ENCODE peak calls at places on chromosomes 6 and 20, in six cellular contexts. U is astrocyte of the cerebellum, J is cardiac muscle cell, X is IMR-90, Z is ovary, G is aorta. I is an unnamed sample.
A peak's percentile ranks its signal among the peaks of the same experiment; 100 is the strongest.

GRCh38 chr6:35238843-35239289 is 20.7 kb upstream of the ZNF76 start:
- DNase-seq in U (no peak), J (peak; percentile 93), X (no peak), Z (no peak), G (peak; percentile 87), I (peak; percentile 30)

GRCh38 chr20:23103284-23104018 is 17.3 kb upstream of the CD93 start:
- DNase-seq in U (no peak), J (peak; percentile 56), X (no peak), Z (no peak), G (no peak), I (no peak)

GRCh38 chr6:90286884-90287488 is 9.7 kb downstream of the BACH2 start:
- DNase-seq in U (no peak), J (peak; percentile 45), X (peak; percentile 20), Z (no peak), G (no peak), I (no peak)

GRCh38 chr20:46242390-46242789 is 65.9 kb downstream of the CDH22 start:
- DNase-seq in U (no peak), J (no peak), X (no peak), Z (no peak), G (no peak), I (no peak)

GRCh38 chr20:17928633-17929311 is 39.8 kb downstream of the SNX5 start:
- DNase-seq in U (no peak), J (no peak), X (no peak), Z (no peak), G (no peak), I (no peak)

GRCh38 chr6:123830110-123830509 is 26.4 kb downstream of the NKAIN2 start:
- DNase-seq in U (no peak), J (peak; percentile 0), X (no peak), Z (no peak), G (no peak), I (no peak)

GRCh38 chr6:67567842-67568241 is 1067.2 kb upstream of the ADGRB3 start:
- DNase-seq in U (no peak), J (no peak), X (no peak), Z (no peak), G (no peak), I (no peak)

GRCh38 chr6:81552644-81553043 is 199.8 kb downstream of the TENT5A start:
- DNase-seq in U (no peak), J (no peak), X (no peak), Z (no peak), G (no peak), I (no peak)

GRCh38 chr6:156111913-156112312 is 656.3 kb upstream of the NOX3 start:
- DNase-seq in U (no peak), J (no peak), X (no peak), Z (peak; percentile 14), G (no peak), I (no peak)

GRCh38 chr6:151004415-151005024 is 139.0 kb downstream of the MTHFD1L start:
- DNase-seq in U (peak; percentile 81), J (peak; percentile 96), X (peak; percentile 95), Z (no peak), G (no peak), I (peak; percentile 85)

GRCh38 chr6:51915098-51915497 is 172.3 kb downstream of the PKHD1 start:
- DNase-seq in U (no peak), J (no peak), X (no peak), Z (no peak), G (no peak), I (no peak)

GRCh38 chr6:33905081-33905609 is 101.3 kb upstream of the MLN start:
- DNase-seq in U (no peak), J (no peak), X (no peak), Z (no peak), G (no peak), I (no peak)

GRCh38 chr6:163001341-163001740 is 273.6 kb downstream of the PACRG start:
- DNase-seq in U (peak; percentile 22), J (peak; percentile 6), X (no peak), Z (no peak), G (no peak), I (peak; percentile 2)

GRCh38 chr20:62668441-62669027 is 26.2 kb downstream of the SLCO4A1 start:
- DNase-seq in U (peak; percentile 57), J (peak; percentile 84), X (peak; percentile 74), Z (peak; percentile 78), G (peak; percentile 74), I (peak; percentile 20)

GRCh38 chr6:144264270-144265060 is 20.7 kb upstream of the UTRN start:
- DNase-seq in U (peak; percentile 90), J (peak; percentile 94), X (peak; percentile 90), Z (peak; percentile 27), G (peak; percentile 59), I (peak; percentile 76)

GRCh38 chr6:31900917-31901414 is 920 bp downstream of the ZBTB12 start:
- DNase-seq in U (no peak), J (no peak), X (no peak), Z (no peak), G (peak; percentile 69), I (no peak)

GRCh38 chr6:5367510-5367909 is 106.2 kb downstream of the FARS2 start:
- DNase-seq in U (no peak), J (no peak), X (no peak), Z (no peak), G (no peak), I (no peak)

GRCh38 chr6:45566882-45567281 is 189.1 kb upstream of the SUPT3H start:
- DNase-seq in U (peak; percentile 42), J (peak; percentile 51), X (peak; percentile 41), Z (no peak), G (no peak), I (no peak)

GRCh38 chr20:51385941-51386530 is 156.5 kb downstream of the NFATC2 start:
- DNase-seq in U (no peak), J (peak; percentile 62), X (peak; percentile 41), Z (no peak), G (no peak), I (no peak)

GRCh38 chr6:44176935-44177509 is 18.4 kb downstream of the CAPN11 start:
- DNase-seq in U (no peak), J (no peak), X (no peak), Z (no peak), G (no peak), I (no peak)

GRCh38 chr6:43143235-43144124 is 27.6 kb upstream of the SRF start:
- DNase-seq in U (peak; percentile 85), J (peak; percentile 95), X (peak; percentile 91), Z (peak; percentile 94), G (peak; percentile 91), I (peak; percentile 79)

GRCh38 chr6:67630146-67630545 is 1004.9 kb upstream of the ADGRB3 start:
- DNase-seq in U (peak; percentile 96), J (peak; percentile 97), X (peak; percentile 74), Z (no peak), G (no peak), I (peak; percentile 97)

GRCh38 chr20:56752274-56752673 is 123.2 kb downstream of the TFAP2C start:
- DNase-seq in U (no peak), J (peak; percentile 11), X (no peak), Z (no peak), G (no peak), I (no peak)

GRCh38 chr6:5767471-5767870 is 239.3 kb downstream of the NRN1 start:
- DNase-seq in U (no peak), J (no peak), X (no peak), Z (no peak), G (no peak), I (no peak)

GRCh38 chr6:152435816-152436215 is 201.3 kb downstream of the SYNE1 start:
- DNase-seq in U (no peak), J (no peak), X (no peak), Z (no peak), G (no peak), I (no peak)

GRCh38 chr20:57526067-57526884 is 1.3 kb upstream of the CTCFL start:
- DNase-seq in U (no peak), J (no peak), X (no peak), Z (no peak), G (no peak), I (no peak)

GRCh38 chr6:38349795-38350194 is 289.9 kb downstream of the BTBD9 start:
- DNase-seq in U (peak; percentile 75), J (peak; percentile 74), X (peak; percentile 90), Z (no peak), G (no peak), I (peak; percentile 41)

GRCh38 chr6:145904878-145905277 is 59.3 kb downstream of the SHPRH start:
- DNase-seq in U (no peak), J (no peak), X (no peak), Z (no peak), G (no peak), I (no peak)

GRCh38 chr20:63980317-63980805 is 571 bp upstream of the PRPF6 start:
- DNase-seq in U (no peak), J (no peak), X (no peak), Z (no peak), G (no peak), I (no peak)
- H3K4me3 ChIP-seq in U (peak overlapping the region; percentile 88), J (peak overlapping the region; percentile 75), X (peak overlapping the region; percentile 8), Z (peak overlapping the region; percentile 83), G (no peak overlapping the region), I (peak overlapping the region; percentile 92)

GRCh38 chr20:21501184-21501583 is 12.7 kb downstream of the NKX2-2 start:
- DNase-seq in U (no peak), J (no peak), X (no peak), Z (no peak), G (no peak), I (no peak)
- H3K4me3 ChIP-seq in U (no peak overlapping the region), J (no peak overlapping the region), X (no peak overlapping the region), Z (no peak overlapping the region), G (no peak overlapping the region), I (no peak overlapping the region)

DNA sequence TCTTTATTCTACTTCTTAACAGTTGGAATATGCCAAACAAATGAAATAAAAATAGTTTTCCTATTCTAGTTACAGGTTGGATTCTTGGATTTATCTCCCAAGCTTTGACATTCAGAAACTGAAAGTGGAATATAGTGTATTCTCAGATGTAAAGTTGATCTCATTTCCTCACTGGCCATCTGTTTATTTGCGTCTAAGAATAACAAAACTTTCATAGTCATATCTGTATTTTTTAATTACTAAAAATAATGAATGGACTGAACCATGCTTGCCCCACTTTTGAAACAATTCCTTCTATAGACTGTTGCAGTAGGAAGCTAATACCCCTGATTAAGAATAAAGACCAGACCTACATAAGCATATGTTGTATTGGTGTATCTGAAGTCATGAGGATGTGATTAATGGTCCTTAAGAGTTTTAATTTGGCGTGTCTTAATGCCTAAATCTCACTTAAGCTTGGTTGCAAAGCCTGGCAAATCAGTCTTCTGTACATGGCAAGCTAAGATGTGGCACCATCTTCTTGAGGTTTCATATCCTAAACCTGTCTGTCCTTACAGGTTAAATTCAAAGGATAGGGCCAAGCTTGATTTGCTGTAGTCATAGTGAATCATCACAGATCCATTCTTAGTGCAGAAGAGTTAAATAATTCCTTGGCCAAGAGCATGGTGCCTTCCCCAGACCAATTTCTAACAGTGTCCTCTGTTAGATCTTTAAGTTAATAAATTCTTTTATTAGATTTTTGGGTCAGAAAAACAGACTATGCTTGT is 58.9 kb downstream of the FOXO3 start:
- DNase-seq in U (no peak), J (no peak), X (peak; percentile 54), Z (no peak), G (no peak), I (no peak)
- H3K4me3 ChIP-seq in U (no peak overlapping the region), J (no peak overlapping the region), X (no peak overlapping the region), Z (no peak overlapping the region), G (no peak overlapping the region), I (no peak overlapping the region)

DNA sequence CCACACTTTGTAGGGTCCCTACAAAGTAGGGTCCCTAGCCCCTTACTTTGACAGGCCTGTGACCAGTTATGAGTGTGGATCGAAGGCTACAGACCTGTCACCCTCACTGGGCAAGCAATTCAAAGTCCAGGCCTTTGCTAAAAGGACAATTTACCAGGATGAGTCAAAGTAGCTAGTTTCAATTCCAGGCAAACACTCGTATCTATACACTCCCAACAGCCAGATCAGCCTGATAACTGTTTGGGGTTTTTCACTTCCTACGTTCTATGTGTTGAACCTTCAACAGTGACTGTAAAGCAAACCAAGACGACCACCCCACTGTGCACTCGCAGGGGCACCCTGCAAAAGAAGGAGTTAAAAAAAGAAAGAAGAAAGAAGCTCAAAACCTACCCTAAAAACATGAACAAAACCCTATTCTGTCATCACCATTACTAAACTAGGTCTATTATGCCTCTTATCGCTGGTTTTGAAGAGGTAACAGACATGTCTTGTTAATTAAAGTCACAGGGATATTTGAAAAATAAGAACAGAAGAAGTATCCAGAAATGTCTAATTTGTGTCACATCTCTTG is 3.2 kb downstream of the GFOD1 start:
- DNase-seq in U (no peak), J (no peak), X (no peak), Z (no peak), G (no peak), I (no peak)
- H3K4me3 ChIP-seq in U (no peak overlapping the region), J (no peak overlapping the region), X (no peak overlapping the region), Z (no peak overlapping the region), G (no peak overlapping the region), I (no peak overlapping the region)